ENCODE peak calls at places on chromosomes 13 and 19, in six cellular contexts. W is effector memory CD4-positive, alpha-beta T cell; I is Panc1; M is CD4-positive, CD25-positive, alpha-beta regulatory T cell; N is sigmoid colon; A is astrocyte of the spinal cord. U is an unnamed sample.

GRCh38 chr19:17877696-17878095 is 6.0 kb downstream of the SLC5A5 start:
- DNase-seq in W (no peak), A (no peak), I (no peak), N (no peak), M (no peak), U (no peak)

GRCh38 chr13:52026246-52026626 is 1.7 kb downstream of the UTP14C start:
- DNase-seq in M (no peak), A (no peak), I (no peak), W (no peak), N (no peak), U (no peak)

GRCh38 chr19:35153701-35154534 is 617 bp upstream of the FXYD5 start:
- DNase-seq in M (peak; percentile 69), A (no peak), I (no peak), N (peak; percentile 71), W (peak; percentile 46), U (no peak)

GRCh38 chr13:62779146-62779545 is 1363.5 kb upstream of the PCDH20 start:
- DNase-seq in N (no peak), M (no peak), W (no peak), A (no peak), I (no peak), U (no peak)

GRCh38 chr13:109867766-109868165 is 81.4 kb upstream of the IRS2 start:
- DNase-seq in A (no peak), I (no peak), W (no peak), M (no peak), N (no peak), U (no peak)

GRCh38 chr19:10408511-10409291 is 5.4 kb upstream of the CDC37 start:
- DNase-seq in I (no peak), W (no peak), M (peak; percentile 47), A (no peak), N (no peak), U (no peak)

GRCh38 chr13:73687087-73687486 is 447.1 kb downstream of the KLF12 start:
- DNase-seq in I (no peak), M (no peak), N (no peak), W (no peak), A (no peak), U (no peak)

GRCh38 chr13:111139874-111140561 is 24.9 kb downstream of the ARHGEF7 start:
- DNase-seq in A (no peak), N (no peak), W (no peak), M (no peak), I (no peak), U (no peak)

GRCh38 chr19:38952395-38953165 is 21.8 kb downstream of the MRPS12 start:
- DNase-seq in W (no peak), N (no peak), M (peak; percentile 39), I (no peak), A (no peak), U (no peak)

GRCh38 chr19:8641908-8642547 is 11.6 kb downstream of the NFILZ start:
- DNase-seq in A (peak; percentile 75), W (no peak), I (no peak), M (peak; percentile 48), N (no peak), U (no peak)

GRCh38 chr19:46731584-46731983 is 14.3 kb upstream of the FKRP start:
- DNase-seq in I (no peak), M (no peak), A (no peak), N (no peak), W (no peak), U (no peak)
- H3K4me3 ChIP-seq in I (no peak overlapping the region), M (no peak overlapping the region), A (no peak overlapping the region), N (no peak overlapping the region), W (no peak overlapping the region), U (no peak overlapping the region)

GRCh38 chr13:54034047-54034446 is 1005.4 kb downstream of the OLFM4 start:
- DNase-seq in A (no peak), M (no peak), N (no peak), W (no peak), I (no peak), U (no peak)

GRCh38 chr13:54029226-54029625 is 1000.6 kb downstream of the OLFM4 start:
- DNase-seq in I (no peak), W (no peak), A (peak; percentile 89), M (no peak), N (no peak), U (peak; percentile 16)

GRCh38 chr13:54033323-54033861 is 1004.8 kb downstream of the OLFM4 start:
- DNase-seq in M (no peak), W (no peak), I (no peak), A (no peak), N (no peak), U (no peak)

DNA sequence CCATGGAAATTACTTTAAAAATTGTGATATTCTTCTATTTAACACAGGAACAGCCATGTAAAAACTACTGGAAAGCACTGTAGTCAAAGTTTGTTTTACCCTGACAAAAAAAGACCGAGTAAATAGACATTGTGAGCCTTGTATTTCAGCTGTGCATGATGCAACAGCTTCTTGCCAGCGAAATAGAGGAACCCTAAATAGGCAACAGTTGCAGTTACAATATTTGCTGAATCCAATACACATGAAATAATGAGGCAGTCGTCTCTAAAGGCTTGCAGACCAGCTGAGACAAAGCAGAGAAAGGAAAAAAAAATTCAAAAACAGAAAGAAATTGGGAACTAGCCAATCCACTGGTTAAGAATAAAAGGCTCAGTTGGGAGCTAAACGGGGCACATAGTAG is 1001.1 kb downstream of the OLFM4 start:
- DNase-seq in I (no peak), N (no peak), M (no peak), A (no peak), W (no peak), U (no peak)
- H3K4me3 ChIP-seq in I (no peak overlapping the region), N (no peak overlapping the region), M (no peak overlapping the region), A (no peak overlapping the region), W (no peak overlapping the region), U (no peak overlapping the region)

GRCh38 chr19:54209748-54210494 is 9.3 kb downstream of the RPS9 start:
- DNase-seq in W (no peak), A (peak; percentile 98), I (peak; percentile 96), M (no peak), N (peak; percentile 96), U (no peak)

GRCh38 chr19:54208784-54209057 is 8.1 kb downstream of the RPS9 start:
- DNase-seq in M (no peak), W (no peak), A (no peak), I (no peak), N (no peak), U (no peak)

GRCh38 chr19:54209058-54209747 is 8.5 kb downstream of the RPS9 start:
- DNase-seq in A (no peak), I (no peak), N (no peak), M (no peak), W (no peak), U (no peak)

GRCh38 chr19:54207908-54208783 is 7.5 kb downstream of the RPS9 start:
- DNase-seq in A (peak; percentile 58), I (no peak), M (no peak), W (no peak), N (peak; percentile 89), U (peak; percentile 72)

DNA sequence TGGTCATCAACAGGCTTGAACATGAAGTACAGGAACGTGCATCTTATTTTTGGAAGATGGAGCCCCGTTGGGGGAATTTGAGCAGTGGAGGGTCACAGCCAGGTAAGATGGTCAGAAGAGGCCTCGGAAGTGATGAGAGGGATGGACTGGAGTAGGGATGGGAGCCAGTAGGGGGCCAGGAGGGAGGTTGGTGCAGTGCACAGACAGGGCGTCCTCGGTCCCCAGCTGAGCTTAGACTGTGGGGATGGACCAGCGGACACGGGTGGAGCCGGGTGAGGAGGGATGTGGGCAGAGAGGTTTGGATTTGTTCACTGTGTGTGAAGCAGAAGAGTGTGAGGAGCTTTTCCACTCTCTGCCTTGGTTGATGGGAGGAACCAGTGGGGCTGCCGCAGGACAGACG is 10.6 kb downstream of the RPS9 start:
- DNase-seq in M (no peak), N (no peak), I (no peak), W (no peak), A (no peak), U (no peak)
- H3K4me3 ChIP-seq in M (no peak overlapping the region), N (no peak overlapping the region), I (no peak overlapping the region), W (no peak overlapping the region), A (no peak overlapping the region), U (no peak overlapping the region)

GRCh38 chr19:3459322-3459881 is 20.9 kb downstream of the SMIM24 start:
- DNase-seq in N (peak; percentile 95), A (peak; percentile 97), W (no peak), M (no peak), I (no peak), U (no peak)
- H3K4me3 ChIP-seq in N (no peak overlapping the region), A (no peak overlapping the region), W (no peak overlapping the region), M (no peak overlapping the region), I (no peak overlapping the region), U (no peak overlapping the region)

GRCh38 chr19:43820098-43820860 is 6.8 kb upstream of the ZNF283 start:
- DNase-seq in A (peak; percentile 39), M (peak; percentile 8), I (no peak), N (peak; percentile 67), W (no peak), U (no peak)
- H3K4me3 ChIP-seq in A (peak overlapping the region; percentile 42), M (peak overlapping the region; percentile 63), I (no peak overlapping the region), N (peak overlapping the region; percentile 21), W (peak overlapping the region; percentile 56), U (no peak overlapping the region)

U was measured in GM12864.